ENCODE peak calls at places on chromosomes 16 and 17, in five cellular contexts. K, Q, R, P and D are unnamed samples.

GRCh38 chr17:2943971-2944370 is 119.4 kb downstream of the OR1D5 start:
- DNase-seq in P (no peak), Q (no peak), K (no peak), R (no peak), D (no peak)

GRCh38 chr17:1010086-1010450 is 13.1 kb downstream of the TIMM22 start:
- DNase-seq in R (no peak), K (no peak), Q (no peak), P (no peak), D (no peak)

GRCh38 chr16:72677662-72678447 is 370.1 kb downstream of the ZFHX3 start:
- DNase-seq in R (no peak), K (no peak), P (peak), Q (no peak), D (no peak)

GRCh38 chr16:54935411-54936085 is 4.9 kb downstream of the IRX5 start:
- DNase-seq in R (no peak), K (no peak), P (no peak), Q (no peak), D (no peak)

GRCh38 chr17:74761419-74761818 is 13.0 kb downstream of the NHERF1 start:
- DNase-seq in P (no peak), Q (no peak), K (no peak), R (no peak), D (no peak)

GRCh38 chr16:55663225-55663624 is 7.4 kb downstream of the SLC6A2 start:
- DNase-seq in K (no peak), R (no peak), P (no peak), Q (no peak), D (no peak)

GRCh38 chr17:19719365-19720209 is 3.2 kb upstream of the SLC47A2 start:
- DNase-seq in R (no peak), Q (no peak), K (peak), P (peak), D (no peak)

GRCh38 chr17:64772845-64773299 is 110.8 kb upstream of the SMURF2 start:
- DNase-seq in R (no peak), P (no peak), K (no peak), Q (no peak), D (no peak)

GRCh38 chr16:28082624-28083023 is 19.1 kb upstream of the GSG1L start:
- DNase-seq in K (no peak), R (no peak), P (no peak), Q (peak), D (no peak)

GRCh38 chr16:75181630-75182029 is 25.3 kb downstream of the CTRB2 start:
- DNase-seq in R (no peak), P (no peak), Q (no peak), K (no peak), D (no peak)

GRCh38 chr17:57697891-57698708 is 47.0 kb downstream of the CCDC182 start:
- DNase-seq in K (no peak), P (peak), R (peak), Q (no peak), D (no peak)

DNA sequence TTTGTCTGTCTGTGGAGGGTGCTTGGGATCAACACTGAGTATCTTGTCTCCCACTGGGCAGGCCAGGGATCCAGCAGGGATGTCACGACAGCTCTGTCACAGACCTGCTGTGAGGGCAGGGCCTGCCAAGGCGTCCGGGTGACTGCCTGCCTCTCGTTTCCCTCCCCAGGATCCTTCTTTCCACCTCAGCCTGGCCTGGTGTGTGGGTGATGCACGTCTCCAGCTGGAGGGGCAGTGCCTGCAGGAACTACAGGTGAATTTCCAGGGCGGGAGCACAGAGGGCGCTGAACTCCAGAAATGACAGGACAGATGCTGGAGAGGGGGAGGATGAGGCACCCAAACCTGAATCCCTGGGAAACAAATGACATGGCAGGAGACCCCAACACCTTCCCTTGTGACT is 6.8 kb upstream of the MMP15 start:
- DNase-seq in Q (no peak), P (no peak), K (peak), R (no peak), D (no peak)
- TF ChIP-seq CTCF in Q (no peak), P (no peak), K (no peak), R (no peak), D (no peak)

GRCh38 chr17:37220609-37220953 is 155.2 kb upstream of the C17orf78 start:
- DNase-seq in K (no peak), Q (no peak), P (no peak), R (peak), D (no peak)
- TF ChIP-seq CTCF in K (peak), Q (no peak), P (peak), R (peak), D (no peak)

GRCh38 chr16:57801098-57801855 is 1.0 kb downstream of the KIFC3 start:
- DNase-seq in P (no peak), Q (no peak), R (no peak), K (peak), D (no peak)
- TF ChIP-seq CTCF in P (no peak), Q (no peak), R (peak), K (no peak), D (no peak)

DNA sequence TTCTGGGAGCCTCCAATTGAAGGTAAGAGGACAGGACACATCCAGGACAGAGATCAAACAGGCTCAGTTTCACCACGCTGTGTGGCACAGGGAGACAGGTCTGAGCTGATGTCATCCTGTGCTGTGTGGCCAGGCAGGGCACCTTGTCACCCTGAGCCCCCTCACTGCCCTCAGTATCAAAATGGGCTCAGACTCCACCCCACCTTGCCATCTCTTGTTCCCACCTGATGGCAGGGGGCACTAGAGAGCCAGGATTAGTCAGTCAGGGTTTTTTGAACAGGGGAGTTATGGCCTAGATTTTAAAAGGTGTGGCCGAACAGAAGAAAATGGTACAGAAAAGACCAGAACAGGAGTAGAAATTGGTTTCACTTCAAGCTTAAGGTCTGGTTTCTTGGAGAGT is 2.6 kb downstream of the KAT2A start:
- DNase-seq in K (no peak), R (no peak), P (no peak), Q (no peak), D (no peak)
- TF ChIP-seq CTCF in K (peak), R (peak), P (no peak), Q (no peak), D (no peak)